ENCODE peak calls at places on chromosomes 5 and 9, in ten cellular contexts. One of them, this sample, is unnamed.
A peak's percentile ranks its signal among the peaks of the same experiment; 100 is the strongest.

GRCh38 chr9:112699230-112699629 is 18.7 kb downstream of the INIP start:
- DNase-seq in fibroblast of lung: no peak
- DNase-seq in Peyer's patch: no peak
- DNase-seq in neural progenitor cell: no peak
- DNase-seq in OCI-LY7: no peak
- DNase-seq in lower lobe of right lung: no peak
- DNase-seq in tibial nerve: no peak
- DNase-seq in mammary epithelial cell: no peak
- DNase-seq in stomach: no peak
- DNase-seq in PC-3: no peak
- DNase-seq in this sample: no peak

GRCh38 chr5:137728048-137728447 is 7.8 kb downstream of the KLHL3 start:
- DNase-seq in fibroblast of lung: no peak
- DNase-seq in Peyer's patch: no peak
- DNase-seq in neural progenitor cell: no peak
- DNase-seq in OCI-LY7: no peak
- DNase-seq in lower lobe of right lung: no peak
- DNase-seq in tibial nerve: no peak
- DNase-seq in mammary epithelial cell: no peak
- DNase-seq in stomach: no peak
- DNase-seq in PC-3: no peak
- DNase-seq in this sample: no peak

GRCh38 chr9:136566899-136567298 is 21.1 kb upstream of the NOTCH1 start:
- DNase-seq in fibroblast of lung: peak; percentile 82
- DNase-seq in Peyer's patch: no peak
- DNase-seq in neural progenitor cell: no peak
- DNase-seq in OCI-LY7: no peak
- DNase-seq in lower lobe of right lung: no peak
- DNase-seq in tibial nerve: peak; percentile 83
- DNase-seq in mammary epithelial cell: no peak
- DNase-seq in stomach: peak; percentile 79
- DNase-seq in PC-3: no peak
- DNase-seq in this sample: no peak

GRCh38 chr9:23342296-23342695 is 483.7 kb downstream of the ELAVL2 start:
- DNase-seq in fibroblast of lung: peak; percentile 1
- DNase-seq in Peyer's patch: no peak
- DNase-seq in neural progenitor cell: no peak
- DNase-seq in OCI-LY7: no peak
- DNase-seq in lower lobe of right lung: no peak
- DNase-seq in tibial nerve: no peak
- DNase-seq in mammary epithelial cell: peak; percentile 7
- DNase-seq in stomach: no peak
- DNase-seq in PC-3: peak; percentile 67
- DNase-seq in this sample: no peak

GRCh38 chr9:33840381-33840780 is 23.4 kb downstream of the UBE2R2 start:
- DNase-seq in fibroblast of lung: peak; percentile 72
- DNase-seq in Peyer's patch: no peak
- DNase-seq in neural progenitor cell: no peak
- DNase-seq in OCI-LY7: no peak
- DNase-seq in lower lobe of right lung: no peak
- DNase-seq in tibial nerve: no peak
- DNase-seq in mammary epithelial cell: no peak
- DNase-seq in stomach: no peak
- DNase-seq in PC-3: no peak
- DNase-seq in this sample: no peak

GRCh38 chr9:111298111-111298510 is 31.9 kb downstream of the OR2K2 start:
- DNase-seq in fibroblast of lung: no peak
- DNase-seq in Peyer's patch: no peak
- DNase-seq in neural progenitor cell: no peak
- DNase-seq in OCI-LY7: no peak
- DNase-seq in lower lobe of right lung: no peak
- DNase-seq in tibial nerve: no peak
- DNase-seq in mammary epithelial cell: no peak
- DNase-seq in stomach: no peak
- DNase-seq in PC-3: no peak
- DNase-seq in this sample: no peak

GRCh38 chr9:36584626-36585460 is 12.1 kb downstream of the MELK start:
- DNase-seq in fibroblast of lung: no peak
- DNase-seq in Peyer's patch: no peak
- DNase-seq in neural progenitor cell: no peak
- DNase-seq in OCI-LY7: no peak
- DNase-seq in lower lobe of right lung: no peak
- DNase-seq in tibial nerve: no peak
- DNase-seq in mammary epithelial cell: peak; percentile 76
- DNase-seq in stomach: no peak
- DNase-seq in PC-3: peak; percentile 56
- DNase-seq in this sample: peak; percentile 64

GRCh38 chr5:158979749-158980521 is 119.8 kb downstream of the EBF1 start:
- DNase-seq in fibroblast of lung: peak; percentile 55
- DNase-seq in Peyer's patch: peak; percentile 50
- DNase-seq in neural progenitor cell: peak; percentile 31
- DNase-seq in OCI-LY7: no peak
- DNase-seq in lower lobe of right lung: no peak
- DNase-seq in tibial nerve: peak; percentile 55
- DNase-seq in mammary epithelial cell: peak; percentile 12
- DNase-seq in stomach: peak; percentile 44
- DNase-seq in PC-3: peak; percentile 62
- DNase-seq in this sample: peak; percentile 35

GRCh38 chr9:32533816-32534215 is 7.8 kb upstream of the RIGI start:
- DNase-seq in fibroblast of lung: no peak
- DNase-seq in Peyer's patch: no peak
- DNase-seq in neural progenitor cell: no peak
- DNase-seq in OCI-LY7: no peak
- DNase-seq in lower lobe of right lung: no peak
- DNase-seq in tibial nerve: no peak
- DNase-seq in mammary epithelial cell: no peak
- DNase-seq in stomach: no peak
- DNase-seq in PC-3: no peak
- DNase-seq in this sample: no peak

GRCh38 chr5:61055434-61056006 is 106.7 kb downstream of the SMIM15 start:
- DNase-seq in fibroblast of lung: peak; percentile 80
- DNase-seq in Peyer's patch: no peak
- DNase-seq in neural progenitor cell: peak; percentile 52
- DNase-seq in OCI-LY7: peak; percentile 23
- DNase-seq in lower lobe of right lung: no peak
- DNase-seq in tibial nerve: no peak
- DNase-seq in mammary epithelial cell: peak; percentile 40
- DNase-seq in stomach: no peak
- DNase-seq in PC-3: peak; percentile 53
- DNase-seq in this sample: peak; percentile 43

GRCh38 chr9:131193051-131193450 is 67.7 kb downstream of the NUP214 start:
- DNase-seq in fibroblast of lung: no peak
- DNase-seq in Peyer's patch: no peak
- DNase-seq in neural progenitor cell: no peak
- DNase-seq in OCI-LY7: no peak
- DNase-seq in lower lobe of right lung: no peak
- DNase-seq in tibial nerve: no peak
- DNase-seq in mammary epithelial cell: no peak
- DNase-seq in stomach: no peak
- DNase-seq in PC-3: no peak
- DNase-seq in this sample: no peak

GRCh38 chr9:38416461-38416860 is 7.8 kb downstream of the IGFBPL1 start:
- DNase-seq in fibroblast of lung: no peak
- DNase-seq in Peyer's patch: no peak
- DNase-seq in neural progenitor cell: no peak
- DNase-seq in OCI-LY7: no peak
- DNase-seq in lower lobe of right lung: no peak
- DNase-seq in tibial nerve: no peak
- DNase-seq in mammary epithelial cell: no peak
- DNase-seq in stomach: no peak
- DNase-seq in PC-3: no peak
- DNase-seq in this sample: no peak

DNA sequence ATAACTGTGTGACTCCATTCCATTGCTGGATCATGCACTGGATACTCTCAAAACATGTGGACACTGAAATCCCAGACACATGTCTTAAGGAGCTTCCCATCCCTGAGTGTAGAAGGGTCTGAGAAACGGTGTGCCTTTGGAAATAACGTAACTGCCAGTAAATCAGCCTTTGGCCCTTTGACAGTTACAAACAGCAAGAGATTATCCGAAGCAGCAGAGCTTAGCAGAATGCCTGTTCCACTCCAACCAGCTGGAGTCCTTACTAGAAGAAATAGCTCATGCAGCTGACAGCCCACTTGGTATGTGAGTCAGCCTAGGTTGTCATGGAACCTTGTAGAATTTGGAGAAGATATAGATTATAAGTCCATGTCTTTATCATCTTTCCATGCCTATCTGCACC is 7.0 kb downstream of the TMEM252 start:
- DNase-seq in fibroblast of lung: no peak
- DNase-seq in Peyer's patch: no peak
- DNase-seq in neural progenitor cell: no peak
- DNase-seq in OCI-LY7: no peak
- DNase-seq in lower lobe of right lung: no peak
- DNase-seq in tibial nerve: no peak
- DNase-seq in mammary epithelial cell: no peak
- DNase-seq in stomach: no peak
- DNase-seq in PC-3: no peak
- DNase-seq in this sample: no peak
- H3K27ac ChIP-seq in fibroblast of lung: no peak overlapping the region
- H3K27ac ChIP-seq in Peyer's patch: peak overlapping the region; percentile 73
- H3K27ac ChIP-seq in neural progenitor cell: no peak overlapping the region
- H3K27ac ChIP-seq in OCI-LY7: no peak overlapping the region
- H3K27ac ChIP-seq in lower lobe of right lung: no peak overlapping the region
- H3K27ac ChIP-seq in tibial nerve: no peak overlapping the region
- H3K27ac ChIP-seq in mammary epithelial cell: no peak overlapping the region
- H3K27ac ChIP-seq in stomach: peak overlapping the region; percentile 34
- H3K27ac ChIP-seq in PC-3: no peak overlapping the region
- H3K27ac ChIP-seq in this sample: no peak overlapping the region

GRCh38 chr5:73303139-73304079 is 130.4 kb downstream of the TMEM174 start:
- DNase-seq in fibroblast of lung: peak; percentile 36
- DNase-seq in Peyer's patch: no peak
- DNase-seq in neural progenitor cell: peak; percentile 76
- DNase-seq in OCI-LY7: no peak
- DNase-seq in lower lobe of right lung: no peak
- DNase-seq in tibial nerve: no peak
- DNase-seq in mammary epithelial cell: no peak
- DNase-seq in stomach: no peak
- DNase-seq in PC-3: no peak
- DNase-seq in this sample: no peak
- TF ChIP-seq CTCF in fibroblast of lung: peak; percentile 46
- TF ChIP-seq CTCF in Peyer's patch: peak; percentile 43
- TF ChIP-seq CTCF in neural progenitor cell: peak; percentile 68
- TF ChIP-seq CTCF in OCI-LY7: no peak
- TF ChIP-seq CTCF in lower lobe of right lung: no peak
- TF ChIP-seq CTCF in tibial nerve: no peak
- TF ChIP-seq CTCF in mammary epithelial cell: peak; percentile 7
- TF ChIP-seq CTCF in stomach: no peak
- TF ChIP-seq CTCF in PC-3: no peak
- TF ChIP-seq CTCF in this sample: no peak

GRCh38 chr5:33258553-33258952 is 182.2 kb upstream of the TARS1 start:
- DNase-seq in fibroblast of lung: no peak
- DNase-seq in Peyer's patch: no peak
- DNase-seq in neural progenitor cell: no peak
- DNase-seq in OCI-LY7: no peak
- DNase-seq in lower lobe of right lung: no peak
- DNase-seq in tibial nerve: no peak
- DNase-seq in mammary epithelial cell: no peak
- DNase-seq in stomach: no peak
- DNase-seq in PC-3: peak; percentile 12
- DNase-seq in this sample: no peak

GRCh38 chr5:33257807-33258491 is 182.8 kb upstream of the TARS1 start:
- DNase-seq in fibroblast of lung: peak; percentile 82
- DNase-seq in Peyer's patch: no peak
- DNase-seq in neural progenitor cell: no peak
- DNase-seq in OCI-LY7: no peak
- DNase-seq in lower lobe of right lung: no peak
- DNase-seq in tibial nerve: no peak
- DNase-seq in mammary epithelial cell: peak; percentile 74
- DNase-seq in stomach: no peak
- DNase-seq in PC-3: peak; percentile 79
- DNase-seq in this sample: peak; percentile 56

GRCh38 chr5:33261747-33262146 is 179.0 kb upstream of the TARS1 start:
- DNase-seq in fibroblast of lung: no peak
- DNase-seq in Peyer's patch: no peak
- DNase-seq in neural progenitor cell: no peak
- DNase-seq in OCI-LY7: no peak
- DNase-seq in lower lobe of right lung: no peak
- DNase-seq in tibial nerve: no peak
- DNase-seq in mammary epithelial cell: no peak
- DNase-seq in stomach: no peak
- DNase-seq in PC-3: no peak
- DNase-seq in this sample: no peak

GRCh38 chr5:33260098-33260497 is 180.7 kb upstream of the TARS1 start:
- DNase-seq in fibroblast of lung: no peak
- DNase-seq in Peyer's patch: no peak
- DNase-seq in neural progenitor cell: no peak
- DNase-seq in OCI-LY7: no peak
- DNase-seq in lower lobe of right lung: no peak
- DNase-seq in tibial nerve: no peak
- DNase-seq in mammary epithelial cell: no peak
- DNase-seq in stomach: no peak
- DNase-seq in PC-3: no peak
- DNase-seq in this sample: no peak

DNA sequence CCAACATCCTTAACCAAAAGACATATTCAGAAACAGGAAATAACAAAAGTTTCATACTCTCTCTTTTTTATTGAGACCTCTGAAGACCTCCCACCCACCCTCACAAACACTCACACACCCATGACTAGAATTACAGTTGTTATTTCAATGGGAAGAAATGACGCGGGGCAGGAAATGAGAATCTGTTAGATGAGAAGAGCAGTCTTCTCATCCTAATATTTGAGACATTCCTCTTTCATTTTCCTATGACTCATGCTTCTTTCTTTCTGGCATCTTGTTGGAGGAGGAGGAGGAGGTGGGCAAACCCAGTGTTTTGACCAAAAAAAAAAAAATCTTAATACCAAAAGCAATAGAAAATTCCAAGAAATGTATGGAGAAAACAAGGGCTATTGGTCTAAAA is 179.5 kb upstream of the TARS1 start:
- DNase-seq in fibroblast of lung: peak; percentile 59
- DNase-seq in Peyer's patch: no peak
- DNase-seq in neural progenitor cell: no peak
- DNase-seq in OCI-LY7: no peak
- DNase-seq in lower lobe of right lung: no peak
- DNase-seq in tibial nerve: no peak
- DNase-seq in mammary epithelial cell: peak; percentile 28
- DNase-seq in stomach: no peak
- DNase-seq in PC-3: peak; percentile 59
- DNase-seq in this sample: peak; percentile 5
- H3K27ac ChIP-seq in fibroblast of lung: no peak overlapping the region
- H3K27ac ChIP-seq in Peyer's patch: no peak overlapping the region
- H3K27ac ChIP-seq in neural progenitor cell: no peak overlapping the region
- H3K27ac ChIP-seq in OCI-LY7: no peak overlapping the region
- H3K27ac ChIP-seq in lower lobe of right lung: no peak overlapping the region
- H3K27ac ChIP-seq in tibial nerve: no peak overlapping the region
- H3K27ac ChIP-seq in mammary epithelial cell: no peak overlapping the region
- H3K27ac ChIP-seq in stomach: no peak overlapping the region
- H3K27ac ChIP-seq in PC-3: peak overlapping the region; percentile 41
- H3K27ac ChIP-seq in this sample: no peak overlapping the region

DNA sequence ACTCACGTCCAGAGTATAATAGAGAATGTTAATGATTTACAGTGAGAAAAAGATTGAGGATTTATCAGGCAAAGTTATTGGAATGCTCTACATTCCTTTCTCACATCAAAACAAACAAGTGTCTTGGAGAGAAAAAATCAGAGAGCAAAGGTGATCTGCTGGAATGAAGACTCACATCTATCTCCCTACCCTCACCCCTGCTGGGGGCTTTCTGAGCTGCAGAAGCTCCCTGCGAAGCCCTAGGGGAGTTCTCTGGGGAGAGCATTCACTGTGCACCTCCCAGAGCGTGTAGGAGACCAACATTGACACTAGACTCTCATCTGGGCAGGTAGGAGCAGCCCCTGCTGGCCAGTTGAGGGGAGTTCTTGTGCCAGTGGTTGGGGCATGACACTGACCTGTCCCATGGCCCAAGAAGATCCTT is 76.6 kb upstream of the ADAMTS16 start:
- DNase-seq in fibroblast of lung: no peak
- DNase-seq in Peyer's patch: no peak
- DNase-seq in neural progenitor cell: peak; percentile 14
- DNase-seq in OCI-LY7: no peak
- DNase-seq in lower lobe of right lung: no peak
- DNase-seq in tibial nerve: no peak
- DNase-seq in mammary epithelial cell: no peak
- DNase-seq in stomach: no peak
- DNase-seq in PC-3: no peak
- DNase-seq in this sample: no peak
- TF ChIP-seq CTCF in fibroblast of lung: no peak
- TF ChIP-seq CTCF in Peyer's patch: no peak
- TF ChIP-seq CTCF in neural progenitor cell: peak; percentile 42
- TF ChIP-seq CTCF in OCI-LY7: no peak
- TF ChIP-seq CTCF in lower lobe of right lung: no peak
- TF ChIP-seq CTCF in tibial nerve: no peak
- TF ChIP-seq CTCF in mammary epithelial cell: no peak
- TF ChIP-seq CTCF in stomach: no peak
- TF ChIP-seq CTCF in PC-3: peak; percentile 40
- TF ChIP-seq CTCF in this sample: no peak

This sample was measured in RWPE1.